ENCODE peak calls at places on chromosomes 11 and 22, in four cellular contexts. P, G, S and I are unnamed samples.
A peak's percentile ranks its signal among the peaks of the same experiment; 100 is the strongest.

GRCh38 chr11:64711138-64711943 is 11.7 kb downstream of the NRXN2 start:
- DNase-seq in P (peak; percentile 89), G (peak; percentile 71), S (no peak), I (peak; percentile 38)

GRCh38 chr22:43861529-43861928 is 784 bp downstream of the SULT4A1 start:
- DNase-seq in P (peak; percentile 30), G (no peak), S (no peak), I (peak; percentile 56)

GRCh38 chr11:4991066-4991465 is 3.6 kb upstream of the OR51L1 start:
- DNase-seq in P (no peak), G (peak; percentile 32), S (no peak), I (no peak)

GRCh38 chr11:116618461-116618860 is 154.3 kb downstream of the BUD13 start:
- DNase-seq in P (no peak), G (no peak), S (no peak), I (no peak)

GRCh38 chr11:27447288-27447914 is 25.2 kb downstream of the LGR4 start:
- DNase-seq in P (no peak), G (no peak), S (no peak), I (no peak)

GRCh38 chr11:115682101-115682500 is 177.9 kb upstream of the CADM1 start:
- DNase-seq in P (no peak), G (no peak), S (no peak), I (no peak)

GRCh38 chr11:66970808-66971442 is 4.2 kb upstream of the C11orf86 start:
- DNase-seq in P (no peak), G (no peak), S (peak; percentile 91), I (no peak)

GRCh38 chr11:119717839-119718534 is 11.0 kb downstream of the NECTIN1 start:
- DNase-seq in P (no peak), G (peak; percentile 93), S (no peak), I (no peak)

GRCh38 chr11:69834811-69835800 is 15.9 kb upstream of the FGF3 start:
- DNase-seq in P (peak; percentile 51), G (peak; percentile 78), S (no peak), I (no peak)

GRCh38 chr11:65546217-65546958 is 11.8 kb downstream of the LTBP3 start:
- DNase-seq in P (peak; percentile 96), G (peak; percentile 94), S (peak; percentile 92), I (peak; percentile 91)

GRCh38 chr22:29011868-29012428 is 49.7 kb downstream of the C22orf31 start:
- DNase-seq in P (no peak), G (no peak), S (no peak), I (no peak)

GRCh38 chr11:75802913-75803820 is 11.8 kb upstream of the UVRAG start:
- DNase-seq in P (peak; percentile 72), G (peak; percentile 76), S (peak; percentile 70), I (peak; percentile 85)

GRCh38 chr11:13053255-13053917 is 44.3 kb downstream of the RASSF10 start:
- DNase-seq in P (no peak), G (no peak), S (no peak), I (no peak)

GRCh38 chr11:33747969-33748368 is 11.7 kb upstream of the CD59 start:
- DNase-seq in P (no peak), G (no peak), S (no peak), I (no peak)

GRCh38 chr11:126109941-126110731 is 47.5 kb upstream of the CDON start:
- DNase-seq in P (no peak), G (no peak), S (no peak), I (no peak)

GRCh38 chr11:3049430-3050243 is 7.6 kb downstream of the CARS1 start:
- DNase-seq in P (no peak), G (no peak), S (peak; percentile 91), I (no peak)
- TF ChIP-seq CTCF in P (no peak), G (no peak), S (peak; percentile 65), I (no peak)

GRCh38 chr11:128422576-128423370 is 164.6 kb downstream of the ETS1 start:
- DNase-seq in P (no peak), G (peak; percentile 13), S (no peak), I (no peak)
- TF ChIP-seq CTCF in P (no peak), G (no peak), S (no peak), I (no peak)

GRCh38 chr11:16881074-16881709 is 133.0 kb downstream of the PLEKHA7 start:
- DNase-seq in P (no peak), G (peak; percentile 62), S (peak; percentile 67), I (no peak)
- TF ChIP-seq CTCF in P (peak; percentile 46), G (peak; percentile 41), S (peak; percentile 13), I (no peak)

GRCh38 chr11:130159139-130159538 is 443 bp upstream of the ST14 start:
- DNase-seq in P (no peak), G (no peak), S (no peak), I (no peak)
- TF ChIP-seq CTCF in P (no peak), G (no peak), S (no peak), I (no peak)

DNA sequence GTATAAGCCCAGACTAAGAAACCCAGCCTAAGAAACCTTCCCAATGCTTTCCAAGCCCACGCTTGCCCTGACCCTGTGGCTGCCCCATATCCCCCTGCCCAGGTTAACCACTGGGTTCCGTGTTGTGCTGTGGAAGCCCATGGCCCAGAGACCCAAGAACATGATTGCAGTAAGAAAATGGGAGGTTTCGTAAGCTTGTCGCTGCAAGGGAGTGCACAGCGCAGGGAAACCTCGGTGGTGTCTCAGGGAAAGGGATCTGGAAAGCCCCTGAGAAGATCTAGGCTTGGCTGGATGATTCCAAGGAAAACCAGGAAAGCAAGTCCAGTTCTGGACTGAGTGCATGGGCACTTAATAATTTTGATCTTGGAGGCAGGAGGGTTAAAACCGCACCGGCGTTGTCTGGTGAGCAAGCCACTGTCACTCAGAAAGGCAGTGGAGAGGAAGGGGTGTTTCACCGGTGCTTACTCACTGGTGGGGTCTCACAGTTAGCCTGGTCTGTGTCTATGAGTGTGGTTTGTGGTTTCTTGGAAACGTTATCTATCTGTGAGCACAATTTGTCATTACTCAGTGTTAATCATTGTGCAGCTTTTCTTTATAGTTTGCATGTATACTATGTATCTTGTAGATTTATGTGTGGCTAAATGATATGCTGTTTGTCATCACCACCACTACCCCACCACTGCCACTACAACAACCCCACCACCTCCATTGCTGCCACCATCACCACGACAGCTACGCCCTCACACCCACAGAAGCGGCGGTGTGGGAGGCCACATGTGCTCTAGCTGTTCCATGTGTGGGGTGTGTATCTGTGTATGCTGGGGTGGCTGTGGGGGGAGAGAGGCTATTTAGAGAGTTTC is 53.3 kb upstream of the PRDM11 start:
- DNase-seq in P (peak; percentile 18), G (no peak), S (no peak), I (no peak)
- TF ChIP-seq CTCF in P (no peak), G (no peak), S (no peak), I (no peak)

GRCh38 chr11:74683279-74683871 is 47.9 kb downstream of the CHRDL2 start:
- DNase-seq in P (no peak), G (peak; percentile 64), S (no peak), I (peak; percentile 36)
- TF ChIP-seq CTCF in P (peak; percentile 42), G (peak; percentile 47), S (peak; percentile 32), I (peak; percentile 61)

DNA sequence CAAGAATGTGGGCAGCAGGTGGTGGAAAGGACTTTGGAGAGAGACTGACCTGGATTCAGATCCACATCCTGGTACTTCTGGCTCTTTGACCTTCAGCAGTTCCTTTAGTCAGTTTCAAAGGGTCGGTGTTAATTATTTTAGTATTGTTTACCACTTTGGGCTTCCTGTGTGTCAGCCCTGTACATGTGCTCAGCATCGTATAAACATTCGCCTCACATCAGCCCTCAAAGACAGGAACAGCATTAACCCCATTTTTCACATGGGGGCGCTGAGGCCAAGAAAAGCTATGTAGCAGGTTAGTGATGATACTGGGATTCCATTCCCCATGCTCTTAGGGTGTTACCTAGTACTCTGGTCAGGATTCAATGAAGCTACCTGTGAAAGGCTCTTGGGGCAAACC is 72.1 kb upstream of the YWHAH start:
- DNase-seq in P (peak; percentile 38), G (peak; percentile 23), S (no peak), I (no peak)
- TF ChIP-seq CTCF in P (peak; percentile 63), G (peak; percentile 48), S (no peak), I (no peak)

GRCh38 chr11:71120346-71120963 is 131.9 kb downstream of the SHANK2 start:
- DNase-seq in P (peak; percentile 87), G (peak; percentile 84), S (peak; percentile 30), I (no peak)
- TF ChIP-seq CTCF in P (peak; percentile 86), G (peak; percentile 75), S (peak; percentile 18), I (no peak)